ENCODE peak calls at places on chromosomes 4 and X, in ten cellular contexts. S is H7, Y is SK-N-SH, G is prostate gland, V is lower leg skin, X is body of pancreas, I is A549, A is endodermal cell, R is OCI-LY7, Q is hepatocyte. E is an unnamed sample.

GRCh38 chr4:102343964-102344519 is 1.2 kb downstream of the SLC39A8 start:
- DNase-seq in Q (peak; percentile 76), G (peak; percentile 50), Y (no peak), X (peak; percentile 73), R (peak; percentile 52), S (peak; percentile 13), A (no peak), V (no peak), I (no peak), E (no peak)

GRCh38 chrX:129637217-129638109 is 17.3 kb downstream of the APLN start:
- DNase-seq in G (peak; percentile 46), R (peak; percentile 69), V (peak; percentile 42), X (peak; percentile 67), A (peak; percentile 90), I (peak; percentile 72), S (peak; percentile 84), Y (peak; percentile 72), Q (peak; percentile 67), E (peak; percentile 74)

GRCh38 chr4:47617607-47618006 is 132.5 kb downstream of the ATP10D start:
- DNase-seq in Q (no peak), R (no peak), Y (no peak), X (no peak), S (no peak), A (no peak), G (no peak), V (no peak), I (no peak), E (peak; percentile 8)

GRCh38 chr4:26151615-26152014 is 169.2 kb upstream of the RBPJ start:
- DNase-seq in Q (no peak), V (no peak), I (no peak), Y (no peak), A (peak; percentile 22), R (no peak), S (no peak), X (no peak), G (no peak), E (no peak)

GRCh38 chrX:10576777-10577444 is 43.5 kb downstream of the MID1 start:
- DNase-seq in I (peak; percentile 64), A (no peak), G (no peak), Y (no peak), S (no peak), R (no peak), Q (no peak), V (no peak), X (no peak), E (no peak)

GRCh38 chr4:87060957-87061356 is 126.1 kb downstream of the AFF1 start:
- DNase-seq in V (no peak), S (no peak), Q (no peak), Y (no peak), I (no peak), A (no peak), X (no peak), R (no peak), G (no peak), E (no peak)

GRCh38 chrX:108268434-108269080 is 169.7 kb downstream of the COL4A6 start:
- DNase-seq in Y (no peak), S (no peak), Q (no peak), R (no peak), X (no peak), V (peak; percentile 13), G (no peak), A (no peak), I (no peak), E (no peak)

GRCh38 chr4:891747-892146 is 40.4 kb downstream of the GAK start:
- DNase-seq in A (peak; percentile 86), V (no peak), X (no peak), Q (no peak), I (no peak), R (peak; percentile 38), Y (peak; percentile 61), S (peak; percentile 93), G (no peak), E (peak; percentile 18)

GRCh38 chr4:168516841-168517240 is 20.0 kb downstream of the PALLD start:
- DNase-seq in I (no peak), Y (no peak), Q (no peak), V (no peak), R (no peak), X (peak; percentile 31), S (no peak), G (no peak), A (no peak), E (no peak)

GRCh38 chrX:147953976-147954375 is 27.2 kb upstream of the FMR1NB start:
- DNase-seq in Y (no peak), R (no peak), V (no peak), G (no peak), S (no peak), Q (no peak), I (no peak), X (peak; percentile 13), A (no peak), E (no peak)

GRCh38 chr4:41158274-41158673 is 56.1 kb downstream of the APBB2 start:
- DNase-seq in Q (no peak), G (no peak), R (no peak), I (no peak), X (no peak), A (no peak), Y (no peak), V (no peak), S (no peak), E (no peak)

GRCh38 chr4:139014391-139015268 is 951 bp upstream of the NOCT start:
- DNase-seq in S (peak; percentile 58), X (peak; percentile 26), G (no peak), A (peak; percentile 57), V (peak; percentile 22), Y (peak; percentile 44), R (no peak), Q (peak; percentile 81), I (peak; percentile 84), E (peak; percentile 55)

GRCh38 chr4:88616275-88616996 is 24.2 kb downstream of the HERC3 start:
- DNase-seq in Q (no peak), Y (no peak), A (no peak), S (no peak), R (no peak), X (no peak), I (peak; percentile 36), G (no peak), V (peak; percentile 58), E (no peak)

GRCh38 chr4:89803036-89803435 is 33.9 kb downstream of the SNCA start:
- DNase-seq in G (no peak), S (no peak), X (no peak), V (no peak), R (no peak), Y (no peak), I (no peak), A (no peak), Q (no peak), E (no peak)

GRCh38 chr4:2794707-2795557 is 2.0 kb downstream of the SH3BP2 start:
- DNase-seq in X (peak; percentile 17), R (no peak), I (peak; percentile 44), S (no peak), G (no peak), Y (no peak), V (peak; percentile 56), Q (peak; percentile 68), A (peak; percentile 44), E (no peak)

GRCh38 chr4:38177792-38178665 is 217.8 kb downstream of the PTTG2 start:
- DNase-seq in R (no peak), V (peak; percentile 81), Y (no peak), X (peak; percentile 89), G (peak; percentile 64), I (no peak), Q (no peak), A (no peak), S (no peak), E (peak; percentile 33)
- H3K4me3 ChIP-seq in R (no peak overlapping the region), V (no peak overlapping the region), Y (no peak overlapping the region), X (no peak overlapping the region), G (no peak overlapping the region), I (no peak overlapping the region), Q (no peak overlapping the region), A (no peak overlapping the region), S (no peak overlapping the region), E (no peak overlapping the region)

DNA sequence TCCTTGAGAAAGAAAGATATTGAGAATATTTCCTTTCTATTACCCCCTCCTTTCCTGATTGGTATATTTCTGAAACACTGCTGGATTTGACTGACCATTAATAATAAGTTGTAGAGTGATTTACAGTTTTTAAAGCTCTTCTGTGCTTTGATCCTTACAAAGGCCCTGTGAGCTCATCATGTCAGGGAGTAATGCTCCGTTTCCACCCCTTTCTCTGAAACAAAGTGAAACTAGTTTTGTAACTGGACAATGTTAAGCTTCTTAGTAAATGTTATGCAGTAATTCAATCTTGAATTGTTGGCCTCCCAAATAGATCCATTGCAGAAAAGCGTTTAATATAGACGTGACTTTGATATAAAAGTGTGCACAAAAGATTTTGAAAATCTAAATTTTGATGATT is 190.1 kb upstream of the GNPDA2 start:
- DNase-seq in R (no peak), A (no peak), X (no peak), V (no peak), I (peak; percentile 2), Q (no peak), S (no peak), G (no peak), Y (no peak), E (peak; percentile 5)
- H3K4me3 ChIP-seq in R (no peak overlapping the region), A (no peak overlapping the region), X (no peak overlapping the region), V (no peak overlapping the region), I (no peak overlapping the region), Q (no peak overlapping the region), S (no peak overlapping the region), G (no peak overlapping the region), Y (peak overlapping the region; percentile 26), E (peak overlapping the region; percentile 39)

GRCh38 chr4:78137538-78137937 is 80.4 kb downstream of the FRAS1 start:
- DNase-seq in R (no peak), A (no peak), I (no peak), Y (no peak), V (no peak), S (no peak), G (no peak), X (no peak), Q (no peak), E (no peak)
- H3K4me3 ChIP-seq in R (no peak overlapping the region), A (no peak overlapping the region), I (no peak overlapping the region), Y (no peak overlapping the region), V (no peak overlapping the region), S (no peak overlapping the region), G (no peak overlapping the region), X (no peak overlapping the region), Q (no peak overlapping the region), E (no peak overlapping the region)

GRCh38 chr4:184169225-184169867 is 48.3 kb downstream of the ENPP6 start:
- DNase-seq in X (no peak), G (no peak), V (no peak), A (peak; percentile 73), S (peak; percentile 49), I (no peak), Q (no peak), R (no peak), Y (no peak), E (no peak)

GRCh38 chr4:184168406-184169019 is 49.2 kb downstream of the ENPP6 start:
- DNase-seq in Q (peak; percentile 89), I (peak; percentile 56), R (peak; percentile 46), V (peak; percentile 44), G (peak; percentile 41), A (peak; percentile 95), S (peak; percentile 90), Y (peak; percentile 93), X (peak; percentile 78), E (peak; percentile 69)

GRCh38 chr4:184167576-184167975 is 50.1 kb downstream of the ENPP6 start:
- DNase-seq in Y (no peak), I (no peak), S (peak; percentile 71), Q (no peak), A (peak; percentile 89), X (no peak), V (no peak), G (no peak), R (peak; percentile 13), E (peak; percentile 59)

GRCh38 chr4:184165291-184165690 is 52.4 kb downstream of the ENPP6 start:
- DNase-seq in A (peak; percentile 71), I (no peak), V (no peak), S (peak; percentile 53), Q (peak; percentile 47), G (no peak), R (no peak), Y (no peak), X (no peak), E (no peak)

GRCh38 chr4:184166736-184167135 is 50.9 kb downstream of the ENPP6 start:
- DNase-seq in V (no peak), A (peak; percentile 72), G (no peak), I (no peak), S (peak; percentile 47), Q (no peak), X (no peak), R (no peak), Y (no peak), E (no peak)
- H3K4me3 ChIP-seq in V (no peak overlapping the region), A (no peak overlapping the region), G (no peak overlapping the region), I (no peak overlapping the region), S (no peak overlapping the region), Q (no peak overlapping the region), X (no peak overlapping the region), R (no peak overlapping the region), Y (no peak overlapping the region), E (no peak overlapping the region)